ENCODE peak calls at places on chromosome 6, in five cellular contexts. T is hepatocyte, X is right lobe of liver, L is psoas muscle, Q is uterus. D is an unnamed sample. For H3K9me3 and H3K4me1, the result is how much of the 10 kb centered on the place peaks cover.

GRCh38 chr6:55822815-55823214 is 52.6 kb downstream of the BMP5 start:
- DNase-seq in T (no peak), X (no peak), L (no peak), Q (no peak), D (no peak)

GRCh38 chr6:90256698-90257485 is 39.8 kb downstream of the BACH2 start:
- DNase-seq in T (no peak), X (no peak), L (no peak), Q (no peak), D (no peak)

GRCh38 chr6:11774392-11774791 is 4.2 kb downstream of the ADTRP start:
- DNase-seq in T (no peak), X (no peak), L (no peak), Q (no peak), D (no peak)

GRCh38 chr6:45787384-45787783 is 228.3 kb downstream of the CLIC5 start:
- DNase-seq in T (no peak), X (no peak), L (no peak), Q (no peak), D (no peak)

GRCh38 chr6:124132256-124132655 is 328.6 kb downstream of the NKAIN2 start:
- DNase-seq in T (no peak), X (no peak), L (no peak), Q (no peak), D (no peak)

GRCh38 chr6:79450984-79451383 is 86.2 kb downstream of the LCA5 start:
- DNase-seq in T (no peak), X (no peak), L (no peak), Q (no peak), D (no peak)

GRCh38 chr6:36546958-36547645 is at the start of gene STK38:
- DNase-seq in T (peak), X (peak), L (peak), Q (peak), D (peak)

GRCh38 chr6:144582939-144583613 is 297.9 kb downstream of the UTRN start:
- DNase-seq in T (peak), X (peak), L (peak), Q (no peak), D (no peak)

GRCh38 chr6:13259393-13259792 is 68.9 kb downstream of the TBC1D7 start:
- DNase-seq in T (no peak), X (no peak), L (no peak), Q (no peak), D (no peak)

GRCh38 chr6:87154641-87155271 is 609 bp upstream of the ZNF292 start:
- DNase-seq in T (peak), X (no peak), L (no peak), Q (no peak), D (no peak)

GRCh38 chr6:13273931-13274706 is 54.2 kb downstream of the TBC1D7 start:
- DNase-seq in T (no peak), X (no peak), L (no peak), Q (no peak), D (peak)

GRCh38 chr6:131061041-131061770 is 1.8 kb downstream of the EPB41L2 start:
- DNase-seq in T (peak), X (no peak), L (no peak), Q (no peak), D (no peak)

GRCh38 chr6:134175532-134176282 is 123.3 kb upstream of the SLC2A12 start:
- DNase-seq in T (peak), X (peak), L (peak), Q (peak), D (peak)

GRCh38 chr6:45327956-45328522 is at the start of gene RUNX2:
- DNase-seq in T (peak), X (no peak), L (no peak), Q (no peak), D (no peak)

GRCh38 chr6:27623103-27623502 is 150.2 kb upstream of the ZNF184 start:
- DNase-seq in T (no peak), X (no peak), L (no peak), Q (no peak), D (no peak)

GRCh38 chr6:156175433-156175832 is 601.7 kb upstream of the ARID1B start:
- DNase-seq in T (no peak), X (no peak), L (no peak), Q (no peak), D (no peak)

GRCh38 chr6:145453376-145453775 is 281.9 kb downstream of the EPM2A start:
- DNase-seq in T (no peak), X (no peak), L (no peak), Q (no peak), D (peak)

GRCh38 chr6:154938245-154938583 is 56.9 kb upstream of the TIAM2 start:
- DNase-seq in T (no peak), X (no peak), L (no peak), Q (no peak), D (no peak)

GRCh38 chr6:128249429-128249828 is 271.0 kb downstream of the PTPRK start:
- DNase-seq in T (no peak), X (no peak), L (no peak), Q (no peak), D (no peak)

GRCh38 chr6:130138116-130138908 is 84.4 kb downstream of the SAMD3 start:
- DNase-seq in T (no peak), X (no peak), L (no peak), Q (no peak), D (no peak)

GRCh38 chr6:131116755-131117360 is 18.4 kb upstream of the AKAP7 start:
- DNase-seq in T (peak), X (no peak), L (no peak), Q (no peak), D (peak)

GRCh38 chr6:104698979-104699378 is 160.7 kb downstream of the HACE1 start:
- DNase-seq in T (no peak), X (no peak), L (no peak), Q (no peak), D (no peak)

GRCh38 chr6:87472525-87473418 is at the start of gene SLC35A1:
- DNase-seq in T (peak), X (peak), L (peak), Q (peak), D (peak)

GRCh38 chr6:166309977-166310376 is 1.8 kb upstream of the PRR18 start:
- DNase-seq in T (no peak), X (no peak), L (no peak), Q (no peak), D (no peak)

GRCh38 chr6:99613705-99614429 is 7.2 kb downstream of the PRDM13 start:
- DNase-seq in T (peak), X (no peak), L (peak), Q (no peak), D (peak)

GRCh38 chr6:93468291-93468690 is 48.9 kb upstream of the EPHA7 start:
- DNase-seq in T (peak), X (no peak), L (no peak), Q (no peak), D (no peak)

GRCh38 chr6:17015144-17015543 is 86.7 kb upstream of the STMND1 start:
- DNase-seq in T (no peak), X (no peak), L (no peak), Q (no peak), D (no peak)

GRCh38 chr6:26034901-26035300 is 52.3 kb upstream of the HFE start:
- DNase-seq in T (no peak), X (no peak), L (no peak), Q (no peak), D (no peak)

GRCh38 chr6:170480045-170480714 is 72.9 kb downstream of the PSMB1 start:
- DNase-seq in T (peak), X (no peak), L (no peak), Q (no peak), D (no peak)
- TF ChIP-seq CTCF in T (peak), X (no peak), L (no peak), Q (no peak), D (peak)

GRCh38 chr6:111129003-111129402 is 41.7 kb downstream of the SLC16A10 start:
- DNase-seq in T (no peak), X (peak), L (peak), Q (no peak), D (no peak)
- H3K9me3 ChIP-seq in T (under half), X (under half), L (under half), Q (under half), D (under half)

GRCh38 chr6:72425003-72425681 is 196.7 kb upstream of the KCNQ5 start:
- DNase-seq in T (no peak), X (no peak), L (no peak), Q (no peak), D (no peak)

GRCh38 chr6:72421387-72421786 is 200.5 kb upstream of the KCNQ5 start:
- DNase-seq in T (no peak), X (no peak), L (no peak), Q (no peak), D (no peak)

GRCh38 chr6:72420409-72420808 is 201.5 kb upstream of the KCNQ5 start:
- DNase-seq in T (no peak), X (no peak), L (no peak), Q (no peak), D (no peak)

GRCh38 chr6:72422126-72422680 is 199.7 kb upstream of the KCNQ5 start:
- DNase-seq in T (no peak), X (no peak), L (no peak), Q (no peak), D (no peak)

GRCh38 chr6:72424476-72424875 is 197.4 kb upstream of the KCNQ5 start:
- DNase-seq in T (no peak), X (no peak), L (no peak), Q (no peak), D (no peak)
- H3K4me1 ChIP-seq in T (under half), X (under half), L (under half), Q (under half), D (under half)

DNA sequence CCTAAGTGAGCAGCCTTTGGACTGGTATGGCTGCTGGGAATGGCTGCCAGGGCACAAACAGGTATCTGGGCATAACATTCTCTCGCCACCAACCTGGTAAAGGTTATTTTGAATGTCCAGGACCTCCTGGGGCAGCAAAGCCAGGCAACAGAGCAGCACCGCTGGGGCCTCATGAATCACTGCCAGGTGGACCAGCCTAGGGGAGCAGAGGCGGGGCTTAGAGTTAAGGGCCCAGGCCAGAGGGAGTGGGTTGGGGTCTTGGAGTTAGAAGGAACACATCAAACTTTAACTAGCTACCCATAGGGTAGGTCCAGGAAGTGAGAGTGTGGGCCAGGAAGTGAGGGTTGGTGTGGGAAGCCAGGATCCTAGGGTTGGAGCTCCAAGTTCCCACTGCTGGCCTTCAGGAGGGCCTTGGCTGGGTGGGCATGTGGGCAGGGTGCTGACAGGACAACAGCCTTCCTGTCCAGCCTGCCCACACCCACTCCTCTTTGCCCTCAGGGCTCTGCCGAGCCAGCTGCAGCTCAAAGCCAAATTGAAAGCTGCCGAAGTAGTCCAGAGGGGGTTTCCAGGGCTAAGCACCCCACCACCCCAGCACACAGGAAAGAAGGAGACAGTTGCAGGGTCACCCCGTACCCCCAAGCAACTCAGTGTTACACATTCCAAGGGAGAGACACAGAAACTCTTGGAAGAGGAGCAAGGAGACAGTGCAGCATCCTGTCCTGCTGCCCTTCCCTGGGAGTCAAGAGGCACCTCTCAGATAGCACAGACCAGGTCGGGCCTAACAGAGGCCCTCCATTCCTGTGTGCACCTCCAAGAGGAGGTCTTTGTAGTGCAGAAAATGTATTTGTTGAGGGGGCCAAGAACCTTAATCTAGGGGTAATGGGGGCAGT is 2.6 kb downstream of the NFKBIE start:
- DNase-seq in T (no peak), X (no peak), L (peak), Q (no peak), D (no peak)
- TF ChIP-seq CTCF in T (no peak), X (no peak), L (no peak), Q (no peak), D (no peak)

GRCh38 chr6:37971711-37972410 is 152.3 kb downstream of the ZFAND3 start:
- DNase-seq in T (no peak), X (no peak), L (no peak), Q (no peak), D (no peak)

GRCh38 chr6:37971263-37971662 is 151.7 kb downstream of the ZFAND3 start:
- DNase-seq in T (no peak), X (no peak), L (no peak), Q (no peak), D (no peak)

GRCh38 chr6:37966801-37967200 is 147.3 kb downstream of the ZFAND3 start:
- DNase-seq in T (no peak), X (no peak), L (no peak), Q (no peak), D (no peak)

GRCh38 chr6:37967651-37968050 is 148.1 kb downstream of the ZFAND3 start:
- DNase-seq in T (no peak), X (no peak), L (no peak), Q (no peak), D (no peak)

DNA sequence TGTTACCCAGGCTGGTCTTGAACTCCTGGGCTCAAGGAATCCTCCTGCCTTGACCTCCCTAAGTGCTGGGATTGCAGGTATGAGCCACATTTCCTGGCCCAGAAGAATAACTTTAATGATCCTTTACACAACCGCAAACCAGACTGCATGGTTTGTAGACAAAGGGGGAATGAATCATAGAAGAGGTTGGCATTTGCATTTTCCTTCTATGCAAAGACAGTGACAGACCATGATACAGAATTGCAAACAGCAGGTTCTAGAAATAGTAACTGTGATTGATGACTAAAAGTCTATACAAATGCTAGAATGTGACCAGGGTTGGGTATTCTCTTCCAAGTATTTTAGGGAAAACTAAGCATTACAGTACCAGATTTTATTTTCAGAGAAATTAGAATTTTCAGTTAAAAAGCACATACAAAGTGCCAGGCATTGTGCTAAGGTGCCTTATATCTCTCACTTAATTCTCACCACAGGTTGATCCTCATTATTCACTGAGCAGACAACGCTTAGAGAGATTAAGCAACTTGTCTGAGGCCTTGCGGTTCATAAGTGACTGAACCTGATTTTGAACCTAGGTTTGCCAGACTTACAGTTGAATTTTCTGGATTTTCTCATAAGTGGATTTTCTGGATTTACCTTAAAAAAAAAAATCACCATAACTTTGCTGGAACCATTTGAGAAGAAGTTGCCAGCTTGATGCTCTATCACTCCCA is 146.6 kb downstream of the ZFAND3 start:
- DNase-seq in T (no peak), X (no peak), L (no peak), Q (no peak), D (no peak)
- H3K9me3 ChIP-seq in T (under half), X (under half), L (under half), Q (under half), D (under half)

GRCh38 chr6:52518279-52518944 is 58.4 kb downstream of the TRAM2 start:
- DNase-seq in T (no peak), X (peak), L (no peak), Q (no peak), D (no peak)

GRCh38 chr6:52517502-52518278 is 59.2 kb downstream of the TRAM2 start:
- DNase-seq in T (peak), X (peak), L (peak), Q (peak), D (peak)

GRCh38 chr6:52516943-52517342 is 59.9 kb downstream of the TRAM2 start:
- DNase-seq in T (no peak), X (no peak), L (no peak), Q (no peak), D (no peak)

GRCh38 chr6:52522151-52522626 is 54.7 kb downstream of the TRAM2 start:
- DNase-seq in T (no peak), X (peak), L (peak), Q (peak), D (no peak)

DNA sequence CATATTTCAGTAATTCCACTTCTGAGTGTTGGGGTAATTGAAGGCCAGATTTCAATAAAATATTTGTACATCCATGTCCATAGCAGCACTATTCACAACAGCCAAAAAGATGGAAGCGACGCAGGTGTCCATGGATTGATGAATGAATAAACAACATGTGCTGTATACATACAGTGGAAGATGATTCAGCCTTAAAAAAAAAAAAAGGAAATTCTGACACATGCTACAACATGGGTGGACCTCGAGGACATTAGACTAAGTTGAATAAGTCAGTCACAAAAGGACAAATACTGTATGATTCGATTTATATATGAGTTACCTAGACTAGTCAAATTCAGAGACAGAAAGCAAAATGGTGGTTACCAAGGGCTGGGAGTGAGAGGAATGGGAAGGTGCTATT is 57.2 kb downstream of the TRAM2 start:
- DNase-seq in T (no peak), X (no peak), L (no peak), Q (no peak), D (no peak)
- H3K4me1 ChIP-seq in T (under half), X (under half), L (under half), Q (under half), D (under half)

DNA sequence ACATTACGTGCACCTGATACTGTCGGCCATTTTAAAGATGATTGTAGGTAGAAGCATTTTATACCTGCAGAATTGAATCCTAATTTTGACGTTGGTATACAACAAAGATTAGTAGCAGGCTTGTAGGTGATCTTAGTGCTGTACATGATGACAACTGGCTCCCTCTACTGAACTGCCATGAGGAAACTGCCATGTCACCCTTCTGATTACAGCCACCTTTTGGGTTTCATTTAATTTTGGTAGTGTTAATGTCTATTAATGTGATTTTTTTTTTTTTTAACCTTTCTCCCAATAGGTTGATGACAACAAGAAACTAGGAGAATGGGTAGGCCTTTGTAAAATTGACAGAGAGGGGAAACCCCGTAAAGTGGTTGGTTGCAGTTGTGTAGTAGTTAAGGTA is 2.3 kb downstream of the RPS12 start:
- DNase-seq in T (no peak), X (no peak), L (no peak), Q (no peak), D (no peak)
- TF ChIP-seq CTCF in T (no peak), X (no peak), L (no peak), Q (no peak), D (no peak)

GRCh38 chr6:168366473-168366872 is 46.9 kb upstream of the DACT2 start:
- DNase-seq in T (no peak), X (no peak), L (no peak), Q (no peak), D (no peak)
- H3K9me3 ChIP-seq in T (under half), X (under half), L (under half), Q (under half), D (under half)

D was measured in Caco-2.